ENCODE peak calls at places on chromosomes 13 and 19, in six cellular contexts. H, M, Y, S, C and U are unnamed samples.

GRCh38 chr13:28659611-28659970 is 661 bp downstream of the POMP start:
- DNase-seq in H (no peak), Y (no peak), S (peak; percentile 59), M (no peak), C (no peak), U (no peak)

GRCh38 chr13:32309812-32310706 is 5.1 kb downstream of the ZAR1L start:
- DNase-seq in S (peak; percentile 51), Y (no peak), C (no peak), M (no peak), H (no peak), U (peak; percentile 55)

GRCh38 chr13:32905063-32905863 is 111.0 kb upstream of the KL start:
- DNase-seq in S (peak; percentile 66), C (no peak), H (no peak), M (no peak), Y (no peak), U (no peak)

GRCh38 chr13:112748947-112749346 is 59.1 kb downstream of the ATP11A start:
- DNase-seq in M (peak; percentile 73), S (no peak), H (peak; percentile 69), Y (peak; percentile 57), C (no peak), U (no peak)

GRCh38 chr13:40388617-40389016 is 277.8 kb downstream of the FOXO1 start:
- DNase-seq in M (peak; percentile 33), Y (no peak), C (no peak), S (no peak), H (no peak), U (no peak)

GRCh38 chr13:36339600-36340155 is 6.5 kb downstream of the SPART start:
- DNase-seq in C (no peak), H (no peak), S (peak; percentile 56), M (no peak), Y (no peak), U (no peak)

GRCh38 chr13:52669677-52670076 is 17.0 kb downstream of the SUGT1 start:
- DNase-seq in Y (no peak), C (no peak), S (no peak), H (no peak), M (no peak), U (no peak)

GRCh38 chr19:3098141-3098514 is 4.0 kb downstream of the GNA11 start:
- DNase-seq in Y (no peak), S (no peak), M (no peak), H (peak; percentile 65), C (no peak), U (no peak)

GRCh38 chr13:30319703-30320102 is 12.4 kb upstream of the KATNAL1 start:
- DNase-seq in H (no peak), S (no peak), Y (no peak), M (no peak), C (no peak), U (no peak)

GRCh38 chr13:38686635-38687245 is at the start of gene FREM2:
- DNase-seq in C (no peak), Y (no peak), S (peak; percentile 53), M (no peak), H (no peak), U (peak; percentile 90)

GRCh38 chr19:17076539-17076919 is 952 bp downstream of the MYO9B start:
- DNase-seq in M (peak; percentile 47), C (no peak), Y (no peak), H (no peak), S (peak; percentile 12), U (no peak)

GRCh38 chr13:92808007-92808406 is 418.6 kb upstream of the GPC6 start:
- DNase-seq in Y (no peak), C (no peak), S (no peak), M (no peak), H (no peak), U (no peak)

GRCh38 chr19:48127561-48127960 is 16.9 kb upstream of the PLA2G4C start:
- DNase-seq in M (no peak), S (no peak), Y (no peak), C (no peak), H (no peak), U (no peak)

GRCh38 chr19:7679771-7680605 is 645 bp upstream of the TRAPPC5 start:
- DNase-seq in Y (no peak), M (no peak), H (no peak), S (no peak), C (no peak), U (no peak)
- H3K4me3 ChIP-seq in Y (peak overlapping the region; percentile 79), M (no peak overlapping the region), H (peak overlapping the region; percentile 100), S (no peak overlapping the region), C (peak overlapping the region; percentile 100), U (peak overlapping the region; percentile 18)

GRCh38 chr19:10293637-10294367 is 4.0 kb downstream of the ICAM5 start:
- DNase-seq in C (no peak), H (no peak), S (no peak), Y (no peak), M (no peak), U (peak; percentile 65)
- H3K27me3 ChIP-seq in C (peaks cover 36% of the 10 kb centered on the region), H (peaks cover 82% of the 10 kb centered on the region), S (no peaks in the 10 kb centered on the region), Y (peaks cover 3% of the 10 kb centered on the region), M (peaks cover 69% of the 10 kb centered on the region), U (peaks cover 83% of the 10 kb centered on the region)

GRCh38 chr19:37098570-37098969 is 20.3 kb downstream of the ZNF420 start:
- DNase-seq in Y (no peak), M (no peak), S (no peak), C (no peak), H (no peak), U (no peak)
- H3K36me3 ChIP-seq in Y (peaks cover 98% of the 10 kb centered on the region), M (no peaks in the 10 kb centered on the region), S (peaks cover 1% of the 10 kb centered on the region), C (peaks cover 73% of the 10 kb centered on the region), H (peaks cover 93% of the 10 kb centered on the region), U (peaks cover 2% of the 10 kb centered on the region)

GRCh38 chr13:50369646-50370045 is 354.4 kb downstream of the KCNRG start:
- DNase-seq in C (no peak), H (no peak), S (no peak), Y (no peak), M (no peak), U (no peak)

GRCh38 chr13:50365300-50365682 is 350.0 kb downstream of the KCNRG start:
- DNase-seq in C (no peak), M (no peak), Y (no peak), H (no peak), S (peak; percentile 79), U (no peak)

GRCh38 chr13:50361282-50361681 is 346.0 kb downstream of the KCNRG start:
- DNase-seq in C (no peak), S (no peak), M (no peak), H (no peak), Y (no peak), U (no peak)

GRCh38 chr13:50366488-50367174 is 351.4 kb downstream of the KCNRG start:
- DNase-seq in Y (no peak), S (no peak), M (no peak), H (no peak), C (no peak), U (no peak)

DNA sequence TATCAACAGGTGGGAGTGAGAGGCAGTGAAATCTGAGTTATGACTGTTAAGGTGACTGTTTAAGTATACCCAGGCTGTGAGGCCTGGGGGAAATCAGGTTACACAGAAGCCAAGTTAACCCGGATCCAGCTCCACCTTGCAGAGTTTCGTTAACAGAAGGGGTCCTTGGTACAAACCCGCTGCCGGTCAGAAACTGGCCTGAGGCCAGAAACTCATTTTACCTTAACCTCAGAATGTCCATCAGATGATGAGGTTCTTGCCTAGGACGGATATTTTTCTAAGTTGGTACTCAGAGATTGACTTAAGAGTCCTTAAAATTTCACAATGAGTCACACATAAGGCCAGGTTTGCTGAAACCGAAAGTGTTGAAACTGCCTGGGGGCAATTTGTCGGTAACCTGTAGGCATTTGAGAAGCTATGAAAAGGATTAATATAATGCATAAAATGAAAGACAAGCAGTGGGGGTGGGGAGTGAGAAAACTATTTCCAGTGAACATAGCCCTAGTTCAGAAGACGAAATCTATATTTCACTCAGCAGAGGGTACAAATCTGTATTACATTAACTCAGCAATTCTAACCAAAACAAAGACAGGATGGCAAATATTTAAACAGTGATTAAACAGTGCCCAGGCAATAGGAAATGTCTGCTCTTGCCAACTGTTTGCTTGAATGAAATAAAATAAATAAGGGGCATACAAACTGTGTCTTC is 350.6 kb downstream of the KCNRG start:
- DNase-seq in H (no peak), C (no peak), Y (no peak), M (no peak), S (peak; percentile 94), U (no peak)
- H3K4me3 ChIP-seq in H (no peak overlapping the region), C (peak overlapping the region; percentile 60), Y (no peak overlapping the region), M (no peak overlapping the region), S (peak overlapping the region; percentile 15), U (no peak overlapping the region)

DNA sequence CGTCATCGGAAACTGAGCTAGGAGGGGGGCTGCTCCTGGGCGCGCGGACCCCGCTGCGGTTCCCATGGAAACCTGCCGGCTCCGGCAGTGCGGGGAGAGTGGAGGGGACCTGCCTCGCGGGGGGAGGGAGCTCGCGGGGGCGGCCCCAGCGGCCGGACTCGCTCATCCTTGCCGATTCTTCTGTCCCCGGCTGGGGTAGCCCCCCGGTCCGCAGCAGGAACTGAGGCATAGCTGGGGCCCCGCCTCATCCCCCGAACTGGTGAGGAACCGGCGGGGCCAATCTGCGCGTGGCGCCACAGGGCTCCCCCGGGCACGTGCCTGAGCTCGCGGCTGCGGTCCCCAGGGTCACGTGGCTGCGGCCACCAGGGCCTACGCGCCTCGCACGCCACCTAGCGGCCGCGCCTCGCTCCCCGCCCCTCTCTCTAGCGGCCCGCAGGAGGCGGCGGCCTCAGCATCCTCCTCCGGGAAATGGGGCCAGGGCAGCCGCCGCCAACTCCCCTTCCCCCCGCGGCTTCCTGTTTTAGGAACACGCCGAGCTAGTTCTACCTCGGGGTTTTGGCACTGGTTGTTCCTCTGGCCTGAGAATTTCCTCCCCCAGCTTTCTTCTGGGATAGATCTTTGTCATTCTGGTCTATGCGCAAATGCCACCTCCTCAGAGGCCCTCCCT is 1.7 kb upstream of the ELAVL3 start:
- DNase-seq in S (peak; percentile 32), C (peak; percentile 27), M (peak; percentile 85), Y (peak; percentile 78), H (peak; percentile 87), U (peak; percentile 98)
- H3K27me3 ChIP-seq in S (peaks cover 15% of the 10 kb centered on the region), C (peaks cover 8% of the 10 kb centered on the region), M (peaks cover 16% of the 10 kb centered on the region), Y (peaks cover 22% of the 10 kb centered on the region), H (peaks cover 42% of the 10 kb centered on the region), U (peaks cover 37% of the 10 kb centered on the region)